ENCODE peak calls at places on chromosomes 6 and 20, in six cellular contexts. One of them, this sample, is unnamed.
A peak's percentile ranks its signal among the peaks of the same experiment; 100 is the strongest.

GRCh38 chr6:37696841-37697735 is 595 bp downstream of the MDGA1 start:
- DNase-seq in neural progenitor cell: peak; percentile 55
- DNase-seq in GM23248: peak; percentile 61
- DNase-seq in HCT116: no peak
- DNase-seq in hepatocyte: peak; percentile 48
- DNase-seq in GM23338: no peak
- DNase-seq in this sample: peak; percentile 13

GRCh38 chr6:155212616-155213380 is 51.0 kb upstream of the CLDN20 start:
- DNase-seq in neural progenitor cell: no peak
- DNase-seq in GM23248: no peak
- DNase-seq in HCT116: no peak
- DNase-seq in hepatocyte: no peak
- DNase-seq in GM23338: no peak
- DNase-seq in this sample: no peak

GRCh38 chr6:53673138-53673801 is 7.7 kb upstream of the KLHL31 start:
- DNase-seq in neural progenitor cell: no peak
- DNase-seq in GM23248: peak; percentile 49
- DNase-seq in HCT116: peak; percentile 69
- DNase-seq in hepatocyte: peak; percentile 24
- DNase-seq in GM23338: no peak
- DNase-seq in this sample: no peak

GRCh38 chr6:80742481-80742880 is 636.0 kb downstream of the BCKDHB start:
- DNase-seq in neural progenitor cell: peak; percentile 38
- DNase-seq in GM23248: peak; percentile 52
- DNase-seq in HCT116: peak; percentile 35
- DNase-seq in hepatocyte: peak; percentile 47
- DNase-seq in GM23338: peak; percentile 59
- DNase-seq in this sample: peak; percentile 51

GRCh38 chr20:63132131-63132714 is 83.7 kb downstream of the YTHDF1 start:
- DNase-seq in neural progenitor cell: no peak
- DNase-seq in GM23248: no peak
- DNase-seq in HCT116: no peak
- DNase-seq in hepatocyte: no peak
- DNase-seq in GM23338: no peak
- DNase-seq in this sample: no peak

GRCh38 chr20:18224968-18225568 is 63.3 kb upstream of the ZNF133 start:
- DNase-seq in neural progenitor cell: peak; percentile 73
- DNase-seq in GM23248: peak; percentile 87
- DNase-seq in HCT116: peak; percentile 12
- DNase-seq in hepatocyte: peak; percentile 61
- DNase-seq in GM23338: peak; percentile 20
- DNase-seq in this sample: no peak

GRCh38 chr6:154613137-154613676 is 102.7 kb upstream of the CNKSR3 start:
- DNase-seq in neural progenitor cell: no peak
- DNase-seq in GM23248: peak; percentile 89
- DNase-seq in HCT116: no peak
- DNase-seq in hepatocyte: peak; percentile 75
- DNase-seq in GM23338: no peak
- DNase-seq in this sample: no peak

GRCh38 chr20:41798926-41799502 is 180.8 kb upstream of the CHD6 start:
- DNase-seq in neural progenitor cell: peak; percentile 31
- DNase-seq in GM23248: no peak
- DNase-seq in HCT116: no peak
- DNase-seq in hepatocyte: no peak
- DNase-seq in GM23338: peak; percentile 42
- DNase-seq in this sample: no peak

GRCh38 chr20:54535045-54535444 is 59.7 kb downstream of the DOK5 start:
- DNase-seq in neural progenitor cell: no peak
- DNase-seq in GM23248: peak; percentile 40
- DNase-seq in HCT116: no peak
- DNase-seq in hepatocyte: no peak
- DNase-seq in GM23338: no peak
- DNase-seq in this sample: no peak

GRCh38 chr20:58829531-58829941 is 21.2 kb downstream of the GNAS-AS1 start:
- DNase-seq in neural progenitor cell: no peak
- DNase-seq in GM23248: peak; percentile 37
- DNase-seq in HCT116: no peak
- DNase-seq in hepatocyte: no peak
- DNase-seq in GM23338: no peak
- DNase-seq in this sample: no peak

DNA sequence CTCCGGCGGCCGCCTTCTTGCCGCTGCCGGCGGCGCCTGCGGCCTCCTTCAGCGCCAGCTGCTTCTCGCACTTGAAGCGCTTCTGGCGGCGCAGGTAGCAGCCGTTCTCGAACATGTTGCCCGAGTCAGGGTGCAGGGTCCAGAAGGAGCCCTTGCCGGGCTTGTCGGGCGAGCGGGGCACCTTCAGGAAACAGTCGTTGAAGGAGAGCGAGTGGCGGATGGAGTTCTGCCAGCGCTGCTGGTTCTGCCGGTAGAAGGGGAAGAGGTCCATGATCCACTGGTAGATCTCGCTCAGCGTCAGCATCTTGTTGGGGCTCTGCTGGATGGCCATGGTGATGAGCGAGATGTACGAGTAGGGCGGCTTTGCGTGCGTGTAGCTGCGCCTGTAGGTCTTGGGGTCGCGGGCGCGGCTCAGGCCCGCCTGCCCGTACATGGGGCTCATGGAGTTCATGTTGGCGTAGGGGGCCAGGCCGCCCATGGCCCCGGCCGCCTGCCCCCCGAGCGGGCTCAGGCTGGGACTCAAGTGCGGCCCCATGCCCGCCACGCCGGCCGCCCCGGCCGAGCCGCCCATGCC is 1.9 kb downstream of the FOXA2 start:
- DNase-seq in neural progenitor cell: peak; percentile 45
- DNase-seq in GM23248: no peak
- DNase-seq in HCT116: no peak
- DNase-seq in hepatocyte: no peak
- DNase-seq in GM23338: peak; percentile 48
- DNase-seq in this sample: no peak
- TF ChIP-seq EZH2 in neural progenitor cell: peak; percentile 92
- TF ChIP-seq EZH2 in GM23248: peak; percentile 88
- TF ChIP-seq EZH2 in HCT116: no peak
- TF ChIP-seq EZH2 in hepatocyte: peak; percentile 83
- TF ChIP-seq EZH2 in GM23338: peak; percentile 99
- TF ChIP-seq EZH2 in this sample: no peak

GRCh38 chr6:9399916-9400315 is 964.6 kb upstream of the SLC35B3 start:
- DNase-seq in neural progenitor cell: no peak
- DNase-seq in GM23248: no peak
- DNase-seq in HCT116: no peak
- DNase-seq in hepatocyte: peak; percentile 34
- DNase-seq in GM23338: no peak
- DNase-seq in this sample: no peak

GRCh38 chr6:9401936-9402335 is 966.6 kb upstream of the SLC35B3 start:
- DNase-seq in neural progenitor cell: no peak
- DNase-seq in GM23248: peak; percentile 35
- DNase-seq in HCT116: no peak
- DNase-seq in hepatocyte: no peak
- DNase-seq in GM23338: no peak
- DNase-seq in this sample: no peak

GRCh38 chr6:9404351-9405146 is 969.2 kb upstream of the SLC35B3 start:
- DNase-seq in neural progenitor cell: no peak
- DNase-seq in GM23248: peak; percentile 15
- DNase-seq in HCT116: no peak
- DNase-seq in hepatocyte: no peak
- DNase-seq in GM23338: no peak
- DNase-seq in this sample: no peak

GRCh38 chr6:9397981-9398559 is 962.7 kb upstream of the SLC35B3 start:
- DNase-seq in neural progenitor cell: no peak
- DNase-seq in GM23248: no peak
- DNase-seq in HCT116: no peak
- DNase-seq in hepatocyte: peak; percentile 74
- DNase-seq in GM23338: no peak
- DNase-seq in this sample: no peak

DNA sequence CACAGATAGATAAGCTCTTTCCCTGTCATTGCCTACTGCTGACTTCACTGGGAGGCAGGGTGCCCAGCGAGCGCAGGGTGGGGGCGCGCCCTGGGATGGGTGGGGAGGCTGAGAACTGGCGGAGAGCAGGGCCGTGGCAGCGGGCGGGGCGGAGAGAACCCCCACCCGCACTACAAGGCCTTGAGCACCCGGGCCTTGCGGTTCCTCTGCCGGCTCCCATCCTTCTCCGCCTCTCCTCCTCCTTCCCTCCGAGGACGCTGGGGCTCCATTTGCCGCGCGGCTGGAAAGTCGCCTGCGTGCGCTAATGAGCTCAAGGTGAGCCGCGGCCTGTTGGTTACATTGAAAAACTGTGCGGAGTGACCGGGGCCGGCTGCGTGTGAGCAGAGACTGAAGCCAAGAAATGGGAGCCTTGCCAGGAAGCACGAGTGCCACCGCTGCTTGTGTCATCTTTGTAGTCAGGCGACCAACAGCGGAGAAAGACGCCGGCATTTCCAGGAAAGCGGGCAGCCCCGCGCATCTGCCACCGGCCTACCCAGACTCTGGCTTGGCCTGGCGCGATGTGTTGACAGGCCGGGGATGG is 963.5 kb upstream of the SLC35B3 start:
- DNase-seq in neural progenitor cell: no peak
- DNase-seq in GM23248: no peak
- DNase-seq in HCT116: no peak
- DNase-seq in hepatocyte: peak; percentile 8
- DNase-seq in GM23338: peak; percentile 65
- DNase-seq in this sample: no peak
- TF ChIP-seq EZH2phosphoT487 in neural progenitor cell: no peak
- TF ChIP-seq EZH2phosphoT487 in GM23248: no peak
- TF ChIP-seq EZH2phosphoT487 in HCT116: no peak
- TF ChIP-seq EZH2phosphoT487 in hepatocyte: no peak
- TF ChIP-seq EZH2phosphoT487 in GM23338: no peak
- TF ChIP-seq EZH2phosphoT487 in this sample: no peak

GRCh38 chr6:106360410-106360988 is at the start of gene CRYBG1:
- DNase-seq in neural progenitor cell: peak; percentile 78
- DNase-seq in GM23248: peak; percentile 44
- DNase-seq in HCT116: peak; percentile 75
- DNase-seq in hepatocyte: peak; percentile 88
- DNase-seq in GM23338: peak; percentile 86
- DNase-seq in this sample: peak; percentile 73
- H3K27ac ChIP-seq in neural progenitor cell: no peak within 1 kb of the TSS
- H3K27ac ChIP-seq in GM23248: no peak within 1 kb of the TSS
- H3K27ac ChIP-seq in HCT116: peak within 1 kb of the TSS; percentile 64
- H3K27ac ChIP-seq in hepatocyte: peak within 1 kb of the TSS; percentile 71
- H3K27ac ChIP-seq in GM23338: no peak within 1 kb of the TSS
- H3K27ac ChIP-seq in this sample: no peak within 1 kb of the TSS

GRCh38 chr20:21516861-21517565 is 3.1 kb upstream of the NKX2-2 start:
- DNase-seq in neural progenitor cell: peak; percentile 55
- DNase-seq in GM23248: no peak
- DNase-seq in HCT116: no peak
- DNase-seq in hepatocyte: no peak
- DNase-seq in GM23338: peak; percentile 58
- DNase-seq in this sample: no peak

GRCh38 chr20:21517566-21518277 is 3.9 kb upstream of the NKX2-2 start:
- DNase-seq in neural progenitor cell: peak; percentile 39
- DNase-seq in GM23248: no peak
- DNase-seq in HCT116: no peak
- DNase-seq in hepatocyte: no peak
- DNase-seq in GM23338: peak; percentile 60
- DNase-seq in this sample: no peak

GRCh38 chr20:21519136-21519584 is 5.3 kb upstream of the NKX2-2 start:
- DNase-seq in neural progenitor cell: peak; percentile 78
- DNase-seq in GM23248: no peak
- DNase-seq in HCT116: no peak
- DNase-seq in hepatocyte: no peak
- DNase-seq in GM23338: peak; percentile 46
- DNase-seq in this sample: no peak

GRCh38 chr20:21516180-21516567 is 2.3 kb upstream of the NKX2-2 start:
- DNase-seq in neural progenitor cell: peak; percentile 25
- DNase-seq in GM23248: no peak
- DNase-seq in HCT116: no peak
- DNase-seq in hepatocyte: no peak
- DNase-seq in GM23338: no peak
- DNase-seq in this sample: no peak

GRCh38 chr20:21518292-21518991 is 4.6 kb upstream of the NKX2-2 start:
- DNase-seq in neural progenitor cell: peak; percentile 13
- DNase-seq in GM23248: no peak
- DNase-seq in HCT116: no peak
- DNase-seq in hepatocyte: no peak
- DNase-seq in GM23338: peak; percentile 34
- DNase-seq in this sample: no peak
- TF ChIP-seq EZH2 in neural progenitor cell: peak; percentile 62
- TF ChIP-seq EZH2 in GM23248: no peak
- TF ChIP-seq EZH2 in HCT116: no peak
- TF ChIP-seq EZH2 in hepatocyte: no peak
- TF ChIP-seq EZH2 in GM23338: peak; percentile 92
- TF ChIP-seq EZH2 in this sample: no peak

GRCh38 chr6:89028774-89029173 is 51.8 kb upstream of the PNRC1 start:
- DNase-seq in neural progenitor cell: no peak
- DNase-seq in GM23248: no peak
- DNase-seq in HCT116: no peak
- DNase-seq in hepatocyte: no peak
- DNase-seq in GM23338: no peak
- DNase-seq in this sample: no peak
- TF ChIP-seq EZH2phosphoT487 in neural progenitor cell: no peak
- TF ChIP-seq EZH2phosphoT487 in GM23248: no peak
- TF ChIP-seq EZH2phosphoT487 in HCT116: no peak
- TF ChIP-seq EZH2phosphoT487 in hepatocyte: no peak
- TF ChIP-seq EZH2phosphoT487 in GM23338: no peak
- TF ChIP-seq EZH2phosphoT487 in this sample: no peak

DNA sequence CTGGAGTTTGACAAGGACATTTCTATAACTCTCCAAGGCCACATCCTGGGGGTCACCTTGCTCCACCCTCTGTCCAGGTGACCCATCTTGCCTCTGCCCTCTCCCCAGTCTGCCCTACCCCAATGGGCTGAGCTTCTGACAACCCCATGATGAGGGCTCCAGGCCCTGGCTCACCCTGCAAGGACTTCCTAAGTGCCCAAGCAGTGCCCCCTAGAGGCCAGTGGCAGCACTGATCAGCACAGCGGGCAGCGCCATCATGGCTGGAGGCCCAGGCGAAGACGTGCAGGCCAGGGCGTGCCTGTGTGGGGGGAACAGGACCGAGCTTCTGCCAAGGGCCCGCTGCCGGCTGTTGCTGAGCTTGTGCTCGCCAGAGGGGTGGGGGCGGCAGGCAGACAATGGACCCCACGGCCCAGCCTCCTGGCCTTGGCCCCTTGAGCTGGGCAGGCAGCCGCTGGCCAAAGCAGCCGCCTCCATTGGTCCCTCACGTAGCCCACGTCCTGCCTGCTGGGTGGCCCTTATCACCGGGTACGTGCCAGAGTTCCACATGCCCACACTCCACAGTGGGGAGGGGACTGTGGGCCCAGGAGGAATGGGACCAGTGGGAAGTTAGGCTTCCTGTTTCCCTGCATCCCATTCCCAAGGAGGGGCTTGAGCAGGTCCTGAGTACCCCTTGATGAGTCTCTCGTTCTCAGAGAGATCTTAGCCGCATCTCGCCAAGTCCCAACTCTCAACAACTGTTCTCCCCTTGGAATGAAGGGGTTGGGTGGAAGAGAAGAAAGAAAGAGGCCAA is 64.3 kb downstream of the MRPL14 start:
- DNase-seq in neural progenitor cell: peak; percentile 53
- DNase-seq in GM23248: no peak
- DNase-seq in HCT116: no peak
- DNase-seq in hepatocyte: no peak
- DNase-seq in GM23338: peak; percentile 89
- DNase-seq in this sample: peak; percentile 13
- H3K27ac ChIP-seq in neural progenitor cell: no peak overlapping the region
- H3K27ac ChIP-seq in GM23248: no peak overlapping the region
- H3K27ac ChIP-seq in HCT116: no peak overlapping the region
- H3K27ac ChIP-seq in hepatocyte: no peak overlapping the region
- H3K27ac ChIP-seq in GM23338: no peak overlapping the region
- H3K27ac ChIP-seq in this sample: no peak overlapping the region